ENCODE peak calls at places on chromosomes 4 and X, in nine cellular contexts. P is CD4-positive, alpha-beta T cell; I is hippocampal formation; S is fibroblast of mammary gland; J is T1000; F is stimulated activated CD4-positive, alpha-beta T cell treated with anti-CD3 and anti-CD28 coated beads, Interleukin-15, amount 100 ng/mL, for 1 hour; U is AG09309; N is left ventricle myocardium inferior; O is foreskin fibroblast. W is an unnamed sample.
A peak's percentile ranks its signal among the peaks of the same experiment; 100 is the strongest.

GRCh38 chr4:123599920-123600394 is 203.4 kb downstream of the SPRY1 start:
- DNase-seq in P (peak; percentile 27), I (peak; percentile 60), S (peak; percentile 42), J (no peak), F (no peak), U (no peak), N (peak; percentile 73), O (no peak), W (no peak)

GRCh38 chrX:40085714-40086113 is 12.0 kb downstream of the BCOR start:
- DNase-seq in P (no peak), I (no peak), S (no peak), J (no peak), F (no peak), U (no peak), N (no peak), O (no peak), W (no peak)

GRCh38 chr4:103075435-103075893 is 1.1 kb downstream of the SLC9B2 start:
- DNase-seq in P (no peak), I (no peak), S (peak; percentile 34), J (no peak), F (no peak), U (no peak), N (no peak), O (no peak), W (no peak)

GRCh38 chr4:183505556-183506388 is 914 bp downstream of the ING2 start:
- DNase-seq in P (peak; percentile 84), I (peak; percentile 92), S (peak; percentile 86), J (peak; percentile 37), F (peak; percentile 72), U (no peak), N (peak; percentile 87), O (peak; percentile 82), W (no peak)

GRCh38 chr4:56106755-56107154 is 158.0 kb downstream of the CEP135 start:
- DNase-seq in P (no peak), I (no peak), S (no peak), J (no peak), F (no peak), U (no peak), N (no peak), O (no peak), W (no peak)

GRCh38 chrX:39836802-39837420 is 260.8 kb downstream of the BCOR start:
- DNase-seq in P (no peak), I (no peak), S (no peak), J (no peak), F (no peak), U (no peak), N (no peak), O (no peak), W (peak; percentile 1)

GRCh38 chr4:95142877-95143412 is 385.2 kb downstream of the BMPR1B start:
- DNase-seq in P (no peak), I (no peak), S (no peak), J (no peak), F (no peak), U (no peak), N (no peak), O (no peak), W (no peak)

GRCh38 chrX:8704184-8704583 is 27.8 kb downstream of the ANOS1 start:
- DNase-seq in P (no peak), I (no peak), S (no peak), J (no peak), F (no peak), U (no peak), N (no peak), O (no peak), W (no peak)

GRCh38 chrX:21725498-21725897 is 32.4 kb downstream of the SMPX start:
- DNase-seq in P (no peak), I (no peak), S (peak; percentile 64), J (no peak), F (no peak), U (no peak), N (no peak), O (peak; percentile 11), W (no peak)

GRCh38 chr4:80005863-80006262 is 67.2 kb downstream of the ANTXR2 start:
- DNase-seq in P (no peak), I (no peak), S (no peak), J (no peak), F (no peak), U (no peak), N (no peak), O (peak; percentile 47), W (no peak)

GRCh38 chr4:171813195-171813955 is at the start of gene GALNTL6:
- DNase-seq in P (no peak), I (no peak), S (no peak), J (peak; percentile 43), F (no peak), U (no peak), N (no peak), O (no peak), W (no peak)